ENCODE peak calls at places on chromosome 1, in eight cellular contexts. D is aorta, E is EL, N is GM23248, T is DND-41, O is HS-5, L is coronary artery, I is upper lobe of left lung. Z is an unnamed sample.

GRCh38 chr1:106564192-106564591 is 492.3 kb upstream of the PRMT6 start:
- DNase-seq in D (no peak), E (no peak), N (no peak), T (no peak), O (no peak), L (no peak), I (no peak), Z (no peak)

GRCh38 chr1:227856147-227856858 is 40.8 kb downstream of the PRSS38 start:
- DNase-seq in D (no peak), E (no peak), N (no peak), T (no peak), O (no peak), L (no peak), I (no peak), Z (no peak)

GRCh38 chr1:63617450-63617849 is 24.2 kb downstream of the PGM1 start:
- DNase-seq in D (no peak), E (no peak), N (no peak), T (no peak), O (no peak), L (no peak), I (no peak), Z (no peak)

GRCh38 chr1:103461171-103462105 is 64.1 kb upstream of the RNPC3 start:
- DNase-seq in D (no peak), E (peak), N (peak), T (no peak), O (no peak), L (no peak), I (no peak), Z (peak)

GRCh38 chr1:67987046-67987799 is 63.2 kb downstream of the DIRAS3 start:
- DNase-seq in D (no peak), E (peak), N (peak), T (no peak), O (peak), L (no peak), I (no peak), Z (peak)

GRCh38 chr1:30379684-30380624 is 343.4 kb downstream of the MATN1 start:
- DNase-seq in D (no peak), E (peak), N (peak), T (peak), O (peak), L (peak), I (peak), Z (peak)

GRCh38 chr1:75079535-75080290 is 54.5 kb upstream of the LHX8 start:
- DNase-seq in D (no peak), E (peak), N (no peak), T (no peak), O (peak), L (no peak), I (no peak), Z (peak)

GRCh38 chr1:180581635-180582039 is 22.9 kb downstream of the OVAAL start:
- DNase-seq in D (no peak), E (no peak), N (peak), T (no peak), O (no peak), L (no peak), I (no peak), Z (peak)

GRCh38 chr1:183288583-183288982 is 102.5 kb downstream of the LAMC2 start:
- DNase-seq in D (no peak), E (no peak), N (no peak), T (no peak), O (no peak), L (no peak), I (no peak), Z (no peak)

GRCh38 chr1:209805875-209806760 is at the start of gene IRF6:
- DNase-seq in D (peak), E (peak), N (peak), T (no peak), O (no peak), L (no peak), I (peak), Z (peak)

GRCh38 chr1:80531182-80531581 is 1269.6 kb upstream of the ADGRL2 start:
- DNase-seq in D (no peak), E (no peak), N (no peak), T (peak), O (no peak), L (no peak), I (no peak), Z (no peak)

GRCh38 chr1:246566808-246567154 is 525 bp downstream of the CNST start:
- DNase-seq in D (no peak), E (no peak), N (no peak), T (no peak), O (peak), L (peak), I (no peak), Z (no peak)

GRCh38 chr1:43464840-43465693 is 11.3 kb upstream of the HYI start:
- DNase-seq in D (no peak), E (no peak), N (no peak), T (no peak), O (no peak), L (no peak), I (no peak), Z (no peak)

GRCh38 chr1:247371801-247372259 is 40.2 kb upstream of the ZNF496 start:
- DNase-seq in D (no peak), E (no peak), N (no peak), T (no peak), O (no peak), L (no peak), I (no peak), Z (no peak)

GRCh38 chr1:163331116-163331515 is 9.4 kb downstream of the NUF2 start:
- DNase-seq in D (no peak), E (no peak), N (peak), T (no peak), O (no peak), L (no peak), I (no peak), Z (no peak)

GRCh38 chr1:28248273-28249012 is 10.9 kb upstream of the SESN2 start:
- DNase-seq in D (peak), E (peak), N (peak), T (peak), O (no peak), L (peak), I (no peak), Z (peak)

GRCh38 chr1:91609571-91609970 is 108.9 kb downstream of the CDC7 start:
- DNase-seq in D (no peak), E (peak), N (peak), T (no peak), O (peak), L (no peak), I (no peak), Z (peak)

GRCh38 chr1:27545876-27546275 is 55.9 kb upstream of the WASF2 start:
- DNase-seq in D (no peak), E (peak), N (peak), T (no peak), O (no peak), L (no peak), I (no peak), Z (peak)

GRCh38 chr1:59249738-59250137 is 47.2 kb upstream of the FGGY start:
- DNase-seq in D (no peak), E (no peak), N (no peak), T (no peak), O (no peak), L (no peak), I (no peak), Z (no peak)

GRCh38 chr1:78892251-78892650 is 114.3 kb downstream of the ADGRL4 start:
- DNase-seq in D (no peak), E (no peak), N (peak), T (no peak), O (peak), L (no peak), I (no peak), Z (peak)

GRCh38 chr1:82455342-82455741 is 654.6 kb downstream of the ADGRL2 start:
- DNase-seq in D (no peak), E (no peak), N (no peak), T (peak), O (no peak), L (no peak), I (no peak), Z (no peak)

GRCh38 chr1:2483026-2483425 is 6.9 kb downstream of the PLCH2 start:
- DNase-seq in D (no peak), E (no peak), N (no peak), T (no peak), O (no peak), L (no peak), I (no peak), Z (no peak)

GRCh38 chr1:13813398-13814012 is 113.5 kb downstream of the PRDM2 start:
- DNase-seq in D (no peak), E (peak), N (peak), T (peak), O (no peak), L (no peak), I (peak), Z (peak)

GRCh38 chr1:206975313-206975712 is 5.1 kb upstream of the FCAMR start:
- DNase-seq in D (no peak), E (no peak), N (no peak), T (no peak), O (no peak), L (no peak), I (no peak), Z (no peak)

GRCh38 chr1:36542024-36542961 is 59.6 kb upstream of the CSF3R start:
- DNase-seq in D (no peak), E (no peak), N (no peak), T (no peak), O (no peak), L (peak), I (no peak), Z (no peak)

GRCh38 chr1:3896396-3897000 is 3.6 kb downstream of the C1orf174 start:
- DNase-seq in D (peak), E (no peak), N (no peak), T (no peak), O (no peak), L (no peak), I (no peak), Z (no peak)

GRCh38 chr1:178938959-178939317 is 68.1 kb upstream of the ANGPTL1 start:
- DNase-seq in D (peak), E (no peak), N (peak), T (no peak), O (no peak), L (peak), I (no peak), Z (no peak)

GRCh38 chr1:161196521-161197451 is 2.1 kb downstream of the ADAMTS4 start:
- DNase-seq in D (peak), E (peak), N (peak), T (no peak), O (no peak), L (no peak), I (peak), Z (peak)

GRCh38 chr1:246394121-246394520 is 113.0 kb downstream of the SMYD3 start:
- DNase-seq in D (no peak), E (no peak), N (no peak), T (no peak), O (no peak), L (no peak), I (no peak), Z (no peak)

GRCh38 chr1:14804626-14805025 is 206.1 kb downstream of the KAZN start:
- DNase-seq in D (no peak), E (no peak), N (peak), T (peak), O (no peak), L (no peak), I (no peak), Z (no peak)

GRCh38 chr1:98385691-98386090 is 275.8 kb upstream of the SNX7 start:
- DNase-seq in D (no peak), E (peak), N (peak), T (no peak), O (no peak), L (no peak), I (no peak), Z (no peak)

GRCh38 chr1:17475729-17476128 is 36.3 kb upstream of the RCC2 start:
- DNase-seq in D (no peak), E (peak), N (peak), T (no peak), O (peak), L (no peak), I (no peak), Z (peak)

GRCh38 chr1:45913183-45913924 is 109.9 kb downstream of the MAST2 start:
- DNase-seq in D (peak), E (peak), N (peak), T (no peak), O (no peak), L (peak), I (no peak), Z (peak)

GRCh38 chr1:192382758-192383157 is 66.0 kb downstream of the RGS21 start:
- DNase-seq in D (no peak), E (no peak), N (no peak), T (no peak), O (no peak), L (no peak), I (no peak), Z (no peak)

GRCh38 chr1:45200906-45201500 is 5.4 kb downstream of the ZSWIM5 start:
- DNase-seq in D (no peak), E (peak), N (no peak), T (no peak), O (no peak), L (no peak), I (no peak), Z (peak)

GRCh38 chr1:16719571-16720402 is 20.5 kb upstream of the RNU1-4 start:
- DNase-seq in D (no peak), E (no peak), N (no peak), T (no peak), O (no peak), L (peak), I (peak), Z (no peak)

GRCh38 chr1:208520700-208521099 is 276.5 kb upstream of the PLXNA2 start:
- DNase-seq in D (no peak), E (peak), N (no peak), T (no peak), O (peak), L (no peak), I (no peak), Z (peak)

GRCh38 chr1:51421961-51422360 is 91.6 kb upstream of the TTC39A start:
- DNase-seq in D (no peak), E (peak), N (peak), T (no peak), O (no peak), L (no peak), I (no peak), Z (peak)

GRCh38 chr1:53685272-53686051 is 53.5 kb downstream of the GLIS1 start:
- DNase-seq in D (no peak), E (peak), N (no peak), T (no peak), O (no peak), L (no peak), I (peak), Z (peak)

GRCh38 chr1:231970684-231971083 is 344.1 kb downstream of the DISC1 start:
- DNase-seq in D (peak), E (no peak), N (no peak), T (no peak), O (no peak), L (no peak), I (no peak), Z (no peak)